ENCODE peak calls at places on chromosomes 4 and X, in six cellular contexts. R is HCT116, G is GM12878, Q is K562, T is SK-N-SH, I is H1. L is an unnamed sample.

GRCh38 chrX:107482046-107482445 is 32.6 kb downstream of the FRMPD3 start:
- DNase-seq in R (no peak), G (no peak), Q (no peak), T (no peak), I (no peak), L (no peak)

GRCh38 chr4:78149737-78150136 is 92.6 kb downstream of the FRAS1 start:
- DNase-seq in R (no peak), G (no peak), Q (no peak), T (no peak), I (no peak), L (no peak)

GRCh38 chr4:182297659-182298058 is 54.5 kb downstream of the TENM3 start:
- DNase-seq in R (no peak), G (no peak), Q (no peak), T (no peak), I (no peak), L (no peak)

GRCh38 chrX:53445977-53446376 is 11.8 kb upstream of the HSD17B10 start:
- DNase-seq in R (no peak), G (no peak), Q (peak), T (peak), I (no peak), L (no peak)

GRCh38 chrX:139851730-139852129 is 81.1 kb downstream of the ATP11C start:
- DNase-seq in R (no peak), G (no peak), Q (no peak), T (no peak), I (no peak), L (no peak)

GRCh38 chrX:151510203-151510602 is 53.3 kb upstream of the PASD1 start:
- DNase-seq in R (no peak), G (no peak), Q (no peak), T (no peak), I (no peak), L (no peak)

GRCh38 chr4:140150886-140151699 is 2.9 kb downstream of the MAML3 start:
- DNase-seq in R (peak), G (no peak), Q (peak), T (peak), I (peak), L (peak)

GRCh38 chrX:16822723-16823122 is 36.5 kb downstream of the TXLNG start:
- DNase-seq in R (no peak), G (no peak), Q (no peak), T (no peak), I (no peak), L (no peak)

GRCh38 chrX:118000518-118000917 is 116.1 kb downstream of the KLHL13 start:
- DNase-seq in R (no peak), G (no peak), Q (no peak), T (no peak), I (no peak), L (no peak)

GRCh38 chrX:120839506-120839905 is 36.2 kb downstream of the CT47B1 start:
- DNase-seq in R (no peak), G (no peak), Q (no peak), T (no peak), I (no peak), L (no peak)

GRCh38 chr4:74044676-74045075 is 6.2 kb upstream of the CXCL3 start:
- DNase-seq in R (no peak), G (no peak), Q (no peak), T (no peak), I (no peak), L (no peak)

GRCh38 chr4:181569553-181569952 is 673.6 kb upstream of the TENM3 start:
- DNase-seq in R (peak), G (no peak), Q (no peak), T (peak), I (no peak), L (peak)

GRCh38 chr4:112813790-112814189 is 176.8 kb downstream of the LARP7 start:
- DNase-seq in R (no peak), G (peak), Q (no peak), T (no peak), I (no peak), L (no peak)

GRCh38 chr4:26911254-26911653 is 50.6 kb downstream of the STIM2 start:
- DNase-seq in R (no peak), G (no peak), Q (no peak), T (no peak), I (no peak), L (no peak)

GRCh38 chr4:26905172-26905571 is 44.5 kb downstream of the STIM2 start:
- DNase-seq in R (no peak), G (no peak), Q (no peak), T (no peak), I (no peak), L (no peak)

GRCh38 chr4:26909369-26909768 is 48.7 kb downstream of the STIM2 start:
- DNase-seq in R (no peak), G (no peak), Q (no peak), T (no peak), I (no peak), L (no peak)

GRCh38 chr4:26912069-26912468 is 51.4 kb downstream of the STIM2 start:
- DNase-seq in R (no peak), G (no peak), Q (no peak), T (no peak), I (no peak), L (no peak)

GRCh38 chr4:26907731-26908599 is 47.3 kb downstream of the STIM2 start:
- DNase-seq in R (no peak), G (no peak), Q (no peak), T (no peak), I (no peak), L (no peak)
- TF ChIP-seq JUND in R (no peak), G (no peak), Q (no peak), T (no peak), I (no peak), L (no peak)

DNA sequence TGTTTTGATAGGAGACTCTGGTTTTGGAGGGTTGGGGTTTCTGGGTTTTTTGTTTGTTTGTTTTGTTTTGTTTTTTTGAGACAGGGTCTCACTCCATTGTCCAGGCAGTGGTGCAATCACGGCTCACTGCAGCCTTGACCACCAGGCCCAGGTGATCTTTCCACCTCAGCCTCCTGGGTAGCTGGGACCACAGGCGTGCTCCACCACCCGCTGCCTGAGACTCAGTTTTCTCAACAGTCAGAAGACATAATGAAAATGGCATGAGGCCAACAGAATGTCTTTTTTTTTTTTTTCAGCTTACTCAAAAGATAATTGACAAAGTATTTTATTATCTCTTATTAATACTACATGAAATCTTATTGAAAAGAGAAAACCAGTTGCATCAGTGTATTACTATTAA is 32.4 kb downstream of the TNIP2 start:
- DNase-seq in R (no peak), G (no peak), Q (no peak), T (no peak), I (no peak), L (no peak)
- TF ChIP-seq JUND in R (no peak), G (no peak), Q (no peak), T (no peak), I (no peak), L (no peak)

GRCh38 chrX:65607070-65607742 is 60.2 kb upstream of the MSN start:
- DNase-seq in R (no peak), G (no peak), Q (no peak), T (no peak), I (no peak), L (no peak)
- TF ChIP-seq JUND in R (no peak), G (no peak), Q (no peak), T (no peak), I (no peak), L (no peak)

GRCh38 chr4:173005912-173006633 is 162.5 kb upstream of the GALNT7 start:
- DNase-seq in R (no peak), G (no peak), Q (no peak), T (no peak), I (no peak), L (no peak)
- TF ChIP-seq JUND in R (no peak), G (no peak), Q (no peak), T (no peak), I (no peak), L (no peak)

GRCh38 chrX:28589048-28589447 is 1.8 kb downstream of the IL1RAPL1 start:
- DNase-seq in R (no peak), G (no peak), Q (no peak), T (no peak), I (no peak), L (no peak)

GRCh38 chrX:28585767-28586166 is 1.5 kb upstream of the IL1RAPL1 start:
- DNase-seq in R (no peak), G (no peak), Q (no peak), T (no peak), I (no peak), L (no peak)

GRCh38 chrX:28584025-28584424 is 3.2 kb upstream of the IL1RAPL1 start:
- DNase-seq in R (no peak), G (no peak), Q (peak), T (no peak), I (no peak), L (no peak)

GRCh38 chrX:28586291-28586690 is 955 bp upstream of the IL1RAPL1 start:
- DNase-seq in R (no peak), G (no peak), Q (no peak), T (no peak), I (no peak), L (no peak)

GRCh38 chrX:28586891-28587635 is at the start of gene IL1RAPL1:
- DNase-seq in R (no peak), G (no peak), Q (no peak), T (no peak), I (no peak), L (peak)
- TF ChIP-seq JUND in R (no peak), G (no peak), Q (no peak), T (no peak), I (no peak), L (no peak)

GRCh38 chr4:41050840-41051775 is 163.2 kb downstream of the APBB2 start:
- DNase-seq in R (no peak), G (no peak), Q (no peak), T (no peak), I (no peak), L (peak)
- TF ChIP-seq JUND in R (no peak), G (no peak), Q (no peak), T (no peak), I (no peak), L (no peak)

GRCh38 chr4:71938776-71939175 is 93.0 kb upstream of the NPFFR2 start:
- DNase-seq in R (no peak), G (no peak), Q (no peak), T (no peak), I (no peak), L (no peak)
- TF ChIP-seq JUND in R (no peak), G (no peak), Q (no peak), T (no peak), I (no peak), L (no peak)

GRCh38 chr4:14749910-14750309 is 252.4 kb upstream of the CPEB2 start:
- DNase-seq in R (no peak), G (no peak), Q (no peak), T (peak), I (no peak), L (peak)
- TF ChIP-seq JUND in R (no peak), G (no peak), Q (no peak), T (no peak), I (no peak), L (no peak)

L was measured in T47D.